ENCODE peak calls at places on chromosomes 2 and 18, in six cellular contexts. I is CD8-positive, alpha-beta T cell; A is fibroblast of pulmonary artery; P is body of pancreas; D is astrocyte; J is ascending aorta. Z is an unnamed sample.

GRCh38 chr18:49021433-49022129 is 70.8 kb upstream of the SMAD7 start:
- DNase-seq in D (no peak), P (peak), I (no peak), A (peak), J (no peak), Z (peak)

GRCh38 chr18:45650321-45650720 is 35.0 kb downstream of the SLC14A2 start:
- DNase-seq in I (no peak), D (no peak), J (no peak), P (no peak), A (no peak), Z (no peak)

GRCh38 chr2:153819501-153819900 is 52.2 kb upstream of the GALNT13 start:
- DNase-seq in A (no peak), P (no peak), I (no peak), J (no peak), D (no peak), Z (no peak)

GRCh38 chr18:75208836-75209128 is 157 bp downstream of the PTGR3 start:
- DNase-seq in I (no peak), J (no peak), P (no peak), A (no peak), D (no peak), Z (no peak)

GRCh38 chr2:174682578-174683391 is 81.5 kb downstream of the CHRNA1 start:
- DNase-seq in P (peak), A (peak), D (no peak), I (peak), J (no peak), Z (peak)

GRCh38 chr2:63861220-63861822 is 19.6 kb downstream of the UGP2 start:
- DNase-seq in P (peak), I (peak), A (peak), D (no peak), J (no peak), Z (peak)

GRCh38 chr2:207767461-207768167 is 2.1 kb downstream of the FZD5 start:
- DNase-seq in D (no peak), P (peak), I (no peak), J (no peak), A (no peak), Z (no peak)

GRCh38 chr2:151238527-151239487 is 22.9 kb downstream of the RBM43 start:
- DNase-seq in I (no peak), P (peak), D (peak), A (peak), J (no peak), Z (peak)

GRCh38 chr2:136351684-136352083 is 233.7 kb upstream of the CXCR4 start:
- DNase-seq in D (no peak), A (no peak), P (no peak), I (no peak), J (no peak), Z (no peak)

GRCh38 chr2:208648368-208648767 is 241.8 kb downstream of the PTH2R start:
- DNase-seq in D (no peak), J (no peak), P (no peak), A (no peak), I (no peak), Z (no peak)

GRCh38 chr2:164896634-164897033 is 55.0 kb upstream of the COBLL1 start:
- DNase-seq in D (peak), A (peak), I (no peak), J (no peak), P (no peak), Z (peak)

GRCh38 chr2:55581435-55581834 is 36.0 kb downstream of the PPP4R3B start:
- DNase-seq in A (no peak), P (no peak), I (no peak), J (no peak), D (no peak), Z (no peak)

GRCh38 chr2:78992451-78992806 is 33.1 kb upstream of the REG3G start:
- DNase-seq in J (no peak), P (peak), D (no peak), A (peak), I (no peak), Z (no peak)

GRCh38 chr2:233350708-233351107 is 3.6 kb upstream of the DGKD start:
- DNase-seq in A (peak), D (peak), I (no peak), J (no peak), P (no peak), Z (peak)

GRCh38 chr2:145546091-145546490 is 1026.2 kb upstream of the ZEB2 start:
- DNase-seq in A (peak), J (no peak), I (no peak), D (no peak), P (no peak), Z (peak)

GRCh38 chr2:222915092-222915957 is 54.5 kb downstream of the ACSL3 start:
- DNase-seq in I (no peak), P (no peak), A (peak), J (no peak), D (no peak), Z (peak)

GRCh38 chr2:222916229-222917197 is 55.7 kb downstream of the ACSL3 start:
- DNase-seq in A (no peak), I (no peak), J (no peak), D (no peak), P (no peak), Z (peak)

GRCh38 chr2:222920657-222921186 is 59.9 kb downstream of the ACSL3 start:
- DNase-seq in I (no peak), J (no peak), A (no peak), D (no peak), P (no peak), Z (no peak)

GRCh38 chr2:222922019-222922800 is 61.4 kb downstream of the ACSL3 start:
- DNase-seq in A (no peak), P (no peak), I (no peak), J (no peak), D (no peak), Z (no peak)

GRCh38 chr2:222919841-222920609 is 59.2 kb downstream of the ACSL3 start:
- DNase-seq in J (no peak), I (no peak), A (peak), P (no peak), D (peak), Z (peak)
- TF ChIP-seq CTCF in J (no peak), I (no peak), A (no peak), P (no peak), D (no peak), Z (no peak)

GRCh38 chr2:26297061-26297460 is 48.9 kb upstream of the SELENOI start:
- DNase-seq in A (no peak), I (no peak), J (no peak), D (no peak), P (no peak), Z (no peak)

GRCh38 chr2:26300234-26300641 is 45.7 kb upstream of the SELENOI start:
- DNase-seq in J (no peak), D (peak), I (no peak), A (peak), P (peak), Z (peak)

GRCh38 chr2:26298286-26298637 is 47.7 kb upstream of the SELENOI start:
- DNase-seq in P (no peak), D (no peak), J (no peak), A (no peak), I (no peak), Z (no peak)

GRCh38 chr2:26298638-26299393 is 47.1 kb upstream of the SELENOI start:
- DNase-seq in D (peak), I (peak), P (peak), A (peak), J (no peak), Z (peak)

DNA sequence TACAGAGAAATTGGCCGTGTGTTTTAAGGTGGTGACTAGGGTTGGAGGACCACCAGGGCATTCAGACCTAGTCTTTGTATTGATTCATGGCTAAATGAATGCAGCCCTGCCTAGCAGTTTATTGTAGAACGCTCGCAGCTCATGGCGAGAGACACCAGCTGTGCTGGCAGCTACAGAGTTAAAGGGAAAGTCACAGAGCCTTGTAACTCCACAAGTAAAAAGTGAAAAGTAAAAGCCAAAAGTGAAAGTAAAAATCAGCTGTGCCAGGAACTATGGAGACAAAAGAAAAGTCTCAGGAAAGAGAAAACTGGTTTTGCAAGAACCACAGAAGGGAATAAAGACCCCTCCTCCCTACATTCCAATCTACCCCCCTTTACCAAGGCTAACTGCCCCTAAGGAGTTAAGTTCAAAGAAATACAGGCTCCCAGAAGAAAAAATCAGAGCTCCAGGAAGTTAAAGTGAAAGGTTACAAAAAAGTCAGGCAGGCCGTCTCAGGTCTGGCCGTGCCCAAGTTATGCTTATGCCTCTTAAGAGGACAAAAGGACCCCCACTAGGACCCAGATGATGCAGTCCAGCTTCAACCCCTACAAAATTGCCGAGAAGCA is 46.4 kb upstream of the SELENOI start:
- DNase-seq in J (no peak), D (peak), A (peak), P (peak), I (peak), Z (peak)
- H3K4me3 ChIP-seq in J (peak), D (peak), A (peak), P (peak), I (peak), Z (peak)

GRCh38 chr2:97662895-97663625 is 784 bp downstream of the ACTR1B start:
- DNase-seq in J (peak), P (peak), I (peak), D (peak), A (peak), Z (peak)

GRCh38 chr2:97663626-97663961 is 250 bp downstream of the ACTR1B start:
- DNase-seq in P (no peak), A (no peak), I (no peak), J (no peak), D (no peak), Z (no peak)

GRCh38 chr2:97662386-97662894 is 1.4 kb downstream of the ACTR1B start:
- DNase-seq in D (no peak), I (no peak), J (no peak), A (no peak), P (no peak), Z (no peak)

GRCh38 chr2:97663962-97664635 is at the start of gene ACTR1B:
- DNase-seq in D (peak), P (peak), I (peak), J (peak), A (peak), Z (peak)

DNA sequence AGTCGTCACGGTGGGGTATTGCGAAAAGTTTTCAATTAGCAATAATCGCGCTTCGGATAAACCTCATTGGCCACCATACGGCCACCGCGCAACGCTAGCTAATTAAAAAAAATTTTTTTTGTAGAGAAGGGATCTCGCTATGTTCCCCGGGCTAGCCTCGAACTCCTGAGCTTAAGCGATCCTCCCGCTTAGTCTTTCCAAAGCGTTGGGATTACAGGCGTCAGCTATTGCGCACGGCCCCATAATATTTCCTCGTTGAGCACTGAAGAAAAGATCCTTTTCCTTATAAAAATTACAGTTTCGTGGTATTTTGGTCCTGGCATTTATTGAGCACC is 759 bp upstream of the ACTR1B start:
- DNase-seq in I (no peak), D (no peak), P (peak), J (no peak), A (no peak), Z (no peak)
- TF ChIP-seq CTCF in I (peak), D (no peak), P (no peak), J (no peak), A (no peak), Z (no peak)

DNA sequence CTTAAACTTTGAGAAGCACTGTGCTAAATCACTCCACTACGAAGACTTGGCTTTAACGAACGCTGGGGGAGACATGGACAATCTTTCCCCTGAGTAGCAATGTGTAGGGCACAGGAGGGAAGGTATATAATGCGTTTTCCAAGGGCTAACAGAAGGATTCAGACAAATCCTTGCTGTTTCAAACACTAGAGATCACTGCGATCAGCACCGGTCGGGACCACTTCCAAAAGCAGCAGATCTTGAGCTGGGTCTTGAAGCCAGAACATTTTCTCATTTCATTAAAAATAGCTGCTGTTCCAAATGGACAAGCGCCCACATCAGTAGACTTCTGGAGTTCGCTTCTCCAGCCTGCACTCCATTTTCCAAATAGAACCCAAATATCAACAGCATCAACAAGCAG is 65.1 kb upstream of the MAPRE2 start:
- DNase-seq in P (peak), J (no peak), I (no peak), A (no peak), D (no peak), Z (no peak)
- H3K4me3 ChIP-seq in P (peak), J (peak), I (peak), A (no peak), D (no peak), Z (no peak)